ENCODE peak calls at places on chromosomes 11 and 22, in five cellular contexts. X is heart right ventricle, D is prostate gland, A is Right ventricle myocardium inferior, Z is T-cell. Q is an unnamed sample.

GRCh38 chr11:126145954-126146353 is 65.5 kb downstream of the RPUSD4 start:
- DNase-seq in X (no peak), D (no peak), A (no peak), Z (no peak), Q (no peak)

GRCh38 chr22:27493797-27494196 is 307.8 kb downstream of the MN1 start:
- DNase-seq in X (no peak), D (no peak), A (no peak), Z (no peak), Q (no peak)

GRCh38 chr22:49826603-49827306 is 918 bp downstream of the BRD1 start:
- DNase-seq in X (peak; percentile 36), D (peak; percentile 33), A (peak; percentile 83), Z (peak; percentile 44), Q (no peak)

GRCh38 chr11:92314499-92314898 is 89.9 kb downstream of the FAT3 start:
- DNase-seq in X (no peak), D (no peak), A (no peak), Z (no peak), Q (no peak)

GRCh38 chr11:78419327-78419726 is 1.7 kb upstream of the GAB2 start:
- DNase-seq in X (peak; percentile 44), D (no peak), A (no peak), Z (no peak), Q (peak; percentile 65)

GRCh38 chr22:50141891-50142363 is 28.6 kb upstream of the PANX2 start:
- DNase-seq in X (no peak), D (no peak), A (no peak), Z (no peak), Q (no peak)

GRCh38 chr11:46541593-46542371 is 52.0 kb downstream of the AMBRA1 start:
- DNase-seq in X (peak; percentile 44), D (peak; percentile 81), A (no peak), Z (no peak), Q (no peak)

GRCh38 chr22:19818264-19819208 is 36.1 kb downstream of the GNB1L start:
- DNase-seq in X (no peak), D (no peak), A (no peak), Z (no peak), Q (no peak)

GRCh38 chr11:113022267-113022666 is 61.0 kb downstream of the NCAM1 start:
- DNase-seq in X (no peak), D (no peak), A (no peak), Z (no peak), Q (no peak)

GRCh38 chr11:79266391-79266790 is 174.4 kb downstream of the TENM4 start:
- DNase-seq in X (no peak), D (no peak), A (no peak), Z (no peak), Q (no peak)

GRCh38 chr11:26987726-26988125 is 6.2 kb upstream of the FIBIN start:
- DNase-seq in X (no peak), D (no peak), A (no peak), Z (no peak), Q (no peak)

GRCh38 chr11:123246749-123247497 is 51.9 kb upstream of the CLMP start:
- DNase-seq in X (peak; percentile 79), D (peak; percentile 51), A (peak; percentile 91), Z (peak; percentile 76), Q (peak; percentile 35)

GRCh38 chr11:120205596-120206161 is 5.2 kb upstream of the OAF start:
- DNase-seq in X (no peak), D (no peak), A (no peak), Z (no peak), Q (peak; percentile 41)

GRCh38 chr22:47795477-47796127 is 1033.2 kb downstream of the TBC1D22A start:
- DNase-seq in X (no peak), D (no peak), A (no peak), Z (no peak), Q (no peak)

GRCh38 chr11:35602160-35602793 is 16.0 kb upstream of the FJX1 start:
- DNase-seq in X (no peak), D (no peak), A (no peak), Z (no peak), Q (no peak)

GRCh38 chr22:29623059-29623458 is 19.6 kb downstream of the NF2 start:
- DNase-seq in X (no peak), D (no peak), A (no peak), Z (no peak), Q (no peak)

GRCh38 chr11:67024410-67024809 is 1.5 kb downstream of the SYT12 start:
- DNase-seq in X (no peak), D (no peak), A (no peak), Z (peak; percentile 41), Q (peak; percentile 65)

GRCh38 chr22:36986242-36986821 is 32.9 kb downstream of the TST start:
- DNase-seq in X (no peak), D (no peak), A (no peak), Z (no peak), Q (peak; percentile 36)

GRCh38 chr11:44243086-44243485 is 66.9 kb downstream of the ALX4 start:
- DNase-seq in X (no peak), D (no peak), A (no peak), Z (no peak), Q (no peak)

GRCh38 chr11:94142308-94143277 is 14.0 kb downstream of the PANX1 start:
- DNase-seq in X (no peak), D (no peak), A (no peak), Z (no peak), Q (no peak)

GRCh38 chr11:72813740-72814138 is 472 bp upstream of the ATG16L2 start:
- DNase-seq in X (peak; percentile 83), D (peak; percentile 74), A (peak; percentile 95), Z (no peak), Q (peak; percentile 55)

GRCh38 chr22:22552630-22553029 is 6.4 kb downstream of the PRAME start:
- DNase-seq in X (no peak), D (no peak), A (no peak), Z (no peak), Q (no peak)

GRCh38 chr11:33109242-33109641 is 52.0 kb downstream of the CSTF3 start:
- DNase-seq in X (no peak), D (no peak), A (no peak), Z (no peak), Q (no peak)

GRCh38 chr22:37549704-37550059 is 10.6 kb upstream of the CDC42EP1 start:
- DNase-seq in X (no peak), D (peak; percentile 33), A (no peak), Z (no peak), Q (peak; percentile 16)